ENCODE peak calls at places on chromosomes 13 and 19, in ten cellular contexts. One of them, this sample, is unnamed.

GRCh38 chr13:80177327-80177726 is 163.6 kb downstream of the SPRY2 start:
- DNase-seq in AG08395: no peak
- DNase-seq in Caco-2: no peak
- DNase-seq in Daoy: peak; percentile 7
- DNase-seq in BJ: no peak
- DNase-seq in NCI-H2029: no peak
- DNase-seq in adrenal gland: no peak
- DNase-seq in fibroblast of pulmonary artery: no peak
- DNase-seq in NCI-H1417: no peak
- DNase-seq in upper lobe of right lung: no peak
- DNase-seq in this sample: no peak

GRCh38 chr19:42269518-42270345 is 680 bp downstream of the CIC start:
- DNase-seq in AG08395: no peak
- DNase-seq in Caco-2: no peak
- DNase-seq in Daoy: no peak
- DNase-seq in BJ: no peak
- DNase-seq in NCI-H2029: no peak
- DNase-seq in adrenal gland: peak; percentile 68
- DNase-seq in fibroblast of pulmonary artery: no peak
- DNase-seq in NCI-H1417: no peak
- DNase-seq in upper lobe of right lung: peak; percentile 69
- DNase-seq in this sample: no peak

GRCh38 chr13:98648141-98648540 is 71.2 kb upstream of the STK24 start:
- DNase-seq in AG08395: no peak
- DNase-seq in Caco-2: peak; percentile 76
- DNase-seq in Daoy: no peak
- DNase-seq in BJ: no peak
- DNase-seq in NCI-H2029: no peak
- DNase-seq in adrenal gland: no peak
- DNase-seq in fibroblast of pulmonary artery: no peak
- DNase-seq in NCI-H1417: no peak
- DNase-seq in upper lobe of right lung: no peak
- DNase-seq in this sample: no peak

GRCh38 chr19:47353307-47353712 is 4.2 kb downstream of the DHX34 start:
- DNase-seq in AG08395: no peak
- DNase-seq in Caco-2: no peak
- DNase-seq in Daoy: no peak
- DNase-seq in BJ: no peak
- DNase-seq in NCI-H2029: peak; percentile 86
- DNase-seq in adrenal gland: no peak
- DNase-seq in fibroblast of pulmonary artery: no peak
- DNase-seq in NCI-H1417: no peak
- DNase-seq in upper lobe of right lung: no peak
- DNase-seq in this sample: no peak

GRCh38 chr13:98797456-98797855 is 45.0 kb upstream of the SLC15A1 start:
- DNase-seq in AG08395: no peak
- DNase-seq in Caco-2: no peak
- DNase-seq in Daoy: no peak
- DNase-seq in BJ: no peak
- DNase-seq in NCI-H2029: no peak
- DNase-seq in adrenal gland: peak; percentile 9
- DNase-seq in fibroblast of pulmonary artery: no peak
- DNase-seq in NCI-H1417: no peak
- DNase-seq in upper lobe of right lung: no peak
- DNase-seq in this sample: no peak

GRCh38 chr13:83057119-83057518 is 825.2 kb downstream of the SLITRK1 start:
- DNase-seq in AG08395: no peak
- DNase-seq in Caco-2: no peak
- DNase-seq in Daoy: no peak
- DNase-seq in BJ: no peak
- DNase-seq in NCI-H2029: no peak
- DNase-seq in adrenal gland: no peak
- DNase-seq in fibroblast of pulmonary artery: no peak
- DNase-seq in NCI-H1417: no peak
- DNase-seq in upper lobe of right lung: no peak
- DNase-seq in this sample: no peak

GRCh38 chr19:56119585-56119978 is 1.5 kb downstream of the ZNF787 start:
- DNase-seq in AG08395: peak; percentile 36
- DNase-seq in Caco-2: no peak
- DNase-seq in Daoy: peak; percentile 45
- DNase-seq in BJ: no peak
- DNase-seq in NCI-H2029: no peak
- DNase-seq in adrenal gland: peak; percentile 90
- DNase-seq in fibroblast of pulmonary artery: no peak
- DNase-seq in NCI-H1417: no peak
- DNase-seq in upper lobe of right lung: peak; percentile 71
- DNase-seq in this sample: no peak

GRCh38 chr19:50154529-50154928 is 8.6 kb downstream of the IZUMO2 start:
- DNase-seq in AG08395: no peak
- DNase-seq in Caco-2: no peak
- DNase-seq in Daoy: no peak
- DNase-seq in BJ: no peak
- DNase-seq in NCI-H2029: no peak
- DNase-seq in adrenal gland: no peak
- DNase-seq in fibroblast of pulmonary artery: no peak
- DNase-seq in NCI-H1417: no peak
- DNase-seq in upper lobe of right lung: no peak
- DNase-seq in this sample: no peak

GRCh38 chr19:38569368-38569983 is 48.3 kb downstream of the MAP4K1 start:
- DNase-seq in AG08395: no peak
- DNase-seq in Caco-2: no peak
- DNase-seq in Daoy: peak; percentile 19
- DNase-seq in BJ: no peak
- DNase-seq in NCI-H2029: no peak
- DNase-seq in adrenal gland: no peak
- DNase-seq in fibroblast of pulmonary artery: no peak
- DNase-seq in NCI-H1417: no peak
- DNase-seq in upper lobe of right lung: no peak
- DNase-seq in this sample: no peak

GRCh38 chr13:81283062-81283461 is 942.1 kb upstream of the SPRY2 start:
- DNase-seq in AG08395: no peak
- DNase-seq in Caco-2: no peak
- DNase-seq in Daoy: no peak
- DNase-seq in BJ: no peak
- DNase-seq in NCI-H2029: no peak
- DNase-seq in adrenal gland: no peak
- DNase-seq in fibroblast of pulmonary artery: no peak
- DNase-seq in NCI-H1417: no peak
- DNase-seq in upper lobe of right lung: no peak
- DNase-seq in this sample: no peak

This sample was measured in GM04504.